ENCODE peak calls at places on chromosomes 3 and 15, in seven cellular contexts. U, R, X, F, H, G and S are unnamed samples.

GRCh38 chr3:152183473-152183872 is 85.3 kb upstream of the MBNL1 start:
- DNase-seq in U (no peak), F (no peak), X (peak), G (peak), R (no peak), H (peak), S (peak)

GRCh38 chr3:49703443-49703927 is 14.1 kb downstream of the RNF123 start:
- DNase-seq in R (peak), H (peak), F (peak), X (peak), G (no peak), U (no peak), S (peak)

GRCh38 chr3:48425281-48425812 is 4.5 kb downstream of the PLXNB1 start:
- DNase-seq in U (no peak), R (no peak), G (peak), H (no peak), F (no peak), X (no peak), S (no peak)

GRCh38 chr3:39327053-39327745 is 2.3 kb upstream of the CCR8 start:
- DNase-seq in U (no peak), R (no peak), H (no peak), X (no peak), F (no peak), G (no peak), S (no peak)

GRCh38 chr15:68833734-68834334 is 13.1 kb upstream of the ANP32A start:
- DNase-seq in R (no peak), U (no peak), F (no peak), G (no peak), H (no peak), X (peak), S (no peak)

GRCh38 chr3:50164056-50164455 is 8.9 kb downstream of the SEMA3F start:
- DNase-seq in R (no peak), U (no peak), F (peak), H (peak), G (peak), X (no peak), S (no peak)

GRCh38 chr15:65986416-65986815 is 117.1 kb downstream of the RAB11A start:
- DNase-seq in R (no peak), H (no peak), X (no peak), G (no peak), U (no peak), F (no peak), S (no peak)

GRCh38 chr15:95604634-95605036 is 725.9 kb upstream of the NR2F2 start:
- DNase-seq in G (no peak), R (no peak), U (no peak), H (peak), F (no peak), X (no peak), S (peak)

GRCh38 chr3:106860182-106860581 is 517.1 kb upstream of the CCDC54 start:
- DNase-seq in F (no peak), U (no peak), G (no peak), H (no peak), X (no peak), R (no peak), S (peak)

GRCh38 chr3:123883656-123884257 is 375 bp downstream of the MYLK start:
- DNase-seq in F (peak), R (peak), U (peak), H (peak), X (no peak), G (no peak), S (peak)
- H3K4me3 ChIP-seq in F (peak), R (peak), U (peak), H (peak), X (no peak), G (peak), S (peak)

GRCh38 chr3:189355481-189356201 is 183.9 kb downstream of the TPRG1 start:
- DNase-seq in H (peak), G (no peak), R (no peak), U (no peak), X (peak), F (peak), S (peak)
- H3K4me3 ChIP-seq in H (no peak), G (no peak), R (no peak), U (no peak), X (no peak), F (no peak), S (no peak)

GRCh38 chr3:61637088-61638051 is 76.0 kb downstream of the PTPRG start:
- DNase-seq in X (no peak), G (no peak), R (no peak), F (no peak), H (no peak), U (no peak), S (peak)
- H3K4me3 ChIP-seq in X (no peak), G (peak), R (no peak), F (no peak), H (no peak), U (peak), S (peak)

GRCh38 chr15:34216527-34217270 is 6.8 kb upstream of the KATNBL1 start:
- DNase-seq in U (no peak), X (no peak), G (no peak), R (no peak), H (no peak), F (no peak), S (no peak)

GRCh38 chr15:34209421-34210282 is at the start of gene KATNBL1:
- DNase-seq in X (peak), U (peak), F (peak), H (peak), R (peak), G (peak), S (peak)

GRCh38 chr15:34217587-34218225 is 7.1 kb upstream of the EMC4 start:
- DNase-seq in F (peak), R (no peak), H (no peak), X (no peak), G (no peak), U (no peak), S (peak)

GRCh38 chr15:34213690-34214089 is 3.8 kb upstream of the KATNBL1 start:
- DNase-seq in H (no peak), G (no peak), X (no peak), F (no peak), U (no peak), R (no peak), S (no peak)

DNA sequence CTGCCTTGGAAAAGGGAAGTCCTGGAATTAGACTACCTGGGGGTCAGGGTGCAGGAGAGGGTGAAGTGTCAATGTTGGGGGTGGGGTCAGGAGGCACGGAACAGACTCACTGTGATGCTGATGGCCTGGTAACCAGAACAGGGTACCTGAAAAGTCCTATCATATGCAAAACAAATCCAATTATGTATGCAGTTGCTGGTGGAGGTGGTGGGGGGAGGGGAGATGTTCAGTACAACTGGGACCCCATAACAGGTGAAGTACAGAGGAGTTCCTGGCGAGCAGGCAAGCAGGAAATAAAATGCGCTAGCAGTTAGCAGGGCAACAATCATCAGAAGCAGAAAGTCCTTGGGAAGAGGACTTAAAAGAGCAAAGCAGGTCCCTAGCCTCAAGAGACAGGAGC is 4.2 kb upstream of the KATNBL1 start:
- DNase-seq in U (no peak), F (no peak), H (no peak), R (no peak), X (no peak), G (no peak), S (no peak)
- H3K4me3 ChIP-seq in U (no peak), F (no peak), H (no peak), R (no peak), X (no peak), G (no peak), S (no peak)

GRCh38 chr3:105352976-105353375 is 13.7 kb upstream of the ALCAM start:
- DNase-seq in H (no peak), G (no peak), F (no peak), R (no peak), U (no peak), X (no peak), S (peak)
- H3K4me3 ChIP-seq in H (no peak), G (no peak), F (no peak), R (no peak), U (no peak), X (no peak), S (no peak)

GRCh38 chr3:100244264-100244663 is 16.5 kb upstream of the TBC1D23 start:
- DNase-seq in F (no peak), U (no peak), H (no peak), X (no peak), R (no peak), G (no peak), S (no peak)

GRCh38 chr3:100246999-100247398 is 13.8 kb upstream of the TBC1D23 start:
- DNase-seq in G (no peak), R (no peak), H (no peak), F (no peak), U (no peak), X (no peak), S (no peak)

GRCh38 chr3:100245932-100246331 is 14.9 kb upstream of the TBC1D23 start:
- DNase-seq in U (no peak), R (no peak), H (no peak), X (no peak), G (no peak), F (no peak), S (no peak)

GRCh38 chr3:100245146-100245545 is 15.6 kb upstream of the TBC1D23 start:
- DNase-seq in X (no peak), H (no peak), F (no peak), G (no peak), U (no peak), R (no peak), S (no peak)
- H3K4me3 ChIP-seq in X (no peak), H (no peak), F (no peak), G (no peak), U (no peak), R (no peak), S (no peak)

GRCh38 chr3:166456291-166456690 is 619.1 kb upstream of the BCHE start:
- DNase-seq in U (no peak), F (no peak), R (no peak), G (no peak), X (no peak), H (no peak), S (no peak)

GRCh38 chr3:166447513-166447912 is 610.3 kb upstream of the BCHE start:
- DNase-seq in R (no peak), F (no peak), X (no peak), H (no peak), G (no peak), U (no peak), S (no peak)

GRCh38 chr3:166455724-166456123 is 618.5 kb upstream of the BCHE start:
- DNase-seq in R (no peak), G (no peak), H (peak), X (no peak), F (peak), U (no peak), S (no peak)

GRCh38 chr3:166453472-166453871 is 616.2 kb upstream of the BCHE start:
- DNase-seq in H (peak), U (no peak), G (no peak), X (no peak), R (no peak), F (no peak), S (no peak)

GRCh38 chr3:166451997-166452396 is 614.8 kb upstream of the BCHE start:
- DNase-seq in X (no peak), G (no peak), F (peak), U (no peak), R (no peak), H (no peak), S (no peak)
- H3K4me3 ChIP-seq in X (no peak), G (no peak), F (no peak), U (no peak), R (no peak), H (no peak), S (no peak)

GRCh38 chr3:177771780-177772179 is 574.5 kb upstream of the TBL1XR1 start:
- DNase-seq in G (no peak), H (no peak), X (no peak), R (no peak), U (no peak), F (no peak), S (no peak)
- H3K4me3 ChIP-seq in G (no peak), H (no peak), X (no peak), R (no peak), U (no peak), F (no peak), S (no peak)